ENCODE peak calls at places on chromosomes 12 and 14, in eight cellular contexts. V is heart right ventricle, H is transverse colon, Q is cardiac muscle cell, Z is HFFc6, F is body of pancreas, X is esophagus squamous epithelium, J is MCF 10A. Y is an unnamed sample.

GRCh38 chr14:59897757-59898383 is 22.1 kb upstream of the LRRC9 start:
- DNase-seq in V (no peak), H (peak; percentile 21), Q (peak; percentile 47), Z (peak; percentile 4), F (peak; percentile 20), X (no peak), J (peak; percentile 73), Y (peak; percentile 42)

GRCh38 chr14:30974628-30975027 is 50.8 kb upstream of the AP4S1 start:
- DNase-seq in V (no peak), H (no peak), Q (peak; percentile 16), Z (peak; percentile 29), F (no peak), X (no peak), J (peak; percentile 42), Y (no peak)

GRCh38 chr14:50362791-50363733 is 33.6 kb downstream of the CDKL1 start:
- DNase-seq in V (no peak), H (no peak), Q (peak; percentile 16), Z (no peak), F (no peak), X (no peak), J (no peak), Y (no peak)

GRCh38 chr14:59004012-59004411 is 184.5 kb upstream of the DAAM1 start:
- DNase-seq in V (no peak), H (no peak), Q (peak; percentile 35), Z (no peak), F (no peak), X (no peak), J (no peak), Y (no peak)

GRCh38 chr14:71212683-71213107 is 305.4 kb downstream of the PCNX1 start:
- DNase-seq in V (no peak), H (no peak), Q (no peak), Z (no peak), F (no peak), X (no peak), J (no peak), Y (no peak)

GRCh38 chr14:71711131-71711530 is 221.1 kb upstream of the RGS6 start:
- DNase-seq in V (no peak), H (no peak), Q (no peak), Z (no peak), F (no peak), X (no peak), J (no peak), Y (no peak)

GRCh38 chr12:13539051-13539450 is 342.5 kb downstream of the EMP1 start:
- DNase-seq in V (no peak), H (no peak), Q (no peak), Z (no peak), F (no peak), X (no peak), J (peak; percentile 5), Y (no peak)

GRCh38 chr14:92789457-92790089 is 4.5 kb upstream of the GOLGA5 start:
- DNase-seq in V (no peak), H (no peak), Q (no peak), Z (no peak), F (no peak), X (no peak), J (no peak), Y (no peak)

GRCh38 chr12:113325938-113326337 is 9.0 kb downstream of the SLC8B1 start:
- DNase-seq in V (peak; percentile 68), H (no peak), Q (peak; percentile 80), Z (peak; percentile 30), F (peak; percentile 44), X (no peak), J (no peak), Y (no peak)

GRCh38 chr12:122097641-122098364 is 19.2 kb downstream of the MLXIP start:
- DNase-seq in V (peak; percentile 55), H (peak; percentile 85), Q (peak; percentile 87), Z (no peak), F (peak; percentile 94), X (no peak), J (no peak), Y (peak; percentile 71)

GRCh38 chr12:19131020-19131431 is 1.5 kb downstream of the PLEKHA5 start:
- DNase-seq in V (no peak), H (peak; percentile 16), Q (peak; percentile 52), Z (peak; percentile 42), F (peak; percentile 21), X (no peak), J (peak; percentile 74), Y (peak; percentile 15)

GRCh38 chr12:8950702-8951478 is 1.4 kb upstream of the M6PR start:
- DNase-seq in V (no peak), H (no peak), Q (no peak), Z (no peak), F (no peak), X (no peak), J (no peak), Y (no peak)

GRCh38 chr14:22047105-22047504 is 373.5 kb upstream of the OR4E1 start:
- DNase-seq in V (no peak), H (no peak), Q (no peak), Z (no peak), F (no peak), X (no peak), J (peak; percentile 41), Y (peak; percentile 27)

GRCh38 chr12:54701940-54702592 is 53.9 kb upstream of the DCD start:
- DNase-seq in V (no peak), H (no peak), Q (peak; percentile 65), Z (peak; percentile 36), F (no peak), X (no peak), J (peak; percentile 60), Y (peak; percentile 25)

GRCh38 chr14:85531141-85531593 is 1.2 kb downstream of the FLRT2 start:
- DNase-seq in V (peak; percentile 31), H (no peak), Q (peak; percentile 89), Z (peak; percentile 80), F (peak; percentile 72), X (no peak), J (peak; percentile 85), Y (no peak)

GRCh38 chr14:103641181-103641580 is 12.2 kb downstream of the KLC1 start:
- DNase-seq in V (no peak), H (no peak), Q (no peak), Z (peak; percentile 87), F (no peak), X (no peak), J (peak; percentile 32), Y (no peak)

GRCh38 chr12:12020762-12021161 is 50.0 kb upstream of the BCL2L14 start:
- DNase-seq in V (no peak), H (no peak), Q (no peak), Z (no peak), F (no peak), X (no peak), J (no peak), Y (no peak)

GRCh38 chr12:27462151-27462694 is 15.7 kb downstream of the SMCO2 start:
- DNase-seq in V (no peak), H (no peak), Q (peak; percentile 92), Z (peak; percentile 48), F (no peak), X (no peak), J (no peak), Y (no peak)

GRCh38 chr14:55930016-55930784 is 188.0 kb upstream of the PELI2 start:
- DNase-seq in V (no peak), H (no peak), Q (no peak), Z (no peak), F (no peak), X (no peak), J (no peak), Y (no peak)

GRCh38 chr12:108563804-108564151 is 1.4 kb downstream of the ISCU start:
- DNase-seq in V (no peak), H (no peak), Q (no peak), Z (no peak), F (no peak), X (no peak), J (no peak), Y (no peak)
- TF ChIP-seq CTCF in V (no peak), H (no peak), Q (no peak), Z (peak; percentile 58), F (no peak), X (no peak), J (no peak), Y (no peak)

GRCh38 chr14:105021656-105022275 is 883 bp upstream of the CDCA4 start:
- DNase-seq in V (no peak), H (peak; percentile 64), Q (peak; percentile 42), Z (no peak), F (peak; percentile 46), X (no peak), J (peak; percentile 50), Y (peak; percentile 79)
- TF ChIP-seq CTCF in V (no peak), H (no peak), Q (peak; percentile 12), Z (peak; percentile 51), F (no peak), X (no peak), J (no peak), Y (no peak)

GRCh38 chr14:69285661-69286255 is 25.8 kb downstream of the GALNT16 start:
- DNase-seq in V (no peak), H (no peak), Q (no peak), Z (no peak), F (no peak), X (no peak), J (no peak), Y (no peak)

GRCh38 chr14:69287096-69287991 is 27.4 kb downstream of the GALNT16 start:
- DNase-seq in V (no peak), H (no peak), Q (peak; percentile 13), Z (no peak), F (no peak), X (no peak), J (no peak), Y (no peak)

GRCh38 chr14:69288956-69289705 is 29.2 kb downstream of the GALNT16 start:
- DNase-seq in V (no peak), H (no peak), Q (no peak), Z (no peak), F (no peak), X (no peak), J (no peak), Y (no peak)

GRCh38 chr14:69289811-69290520 is 30.0 kb downstream of the GALNT16 start:
- DNase-seq in V (no peak), H (no peak), Q (no peak), Z (no peak), F (no peak), X (no peak), J (no peak), Y (no peak)

DNA sequence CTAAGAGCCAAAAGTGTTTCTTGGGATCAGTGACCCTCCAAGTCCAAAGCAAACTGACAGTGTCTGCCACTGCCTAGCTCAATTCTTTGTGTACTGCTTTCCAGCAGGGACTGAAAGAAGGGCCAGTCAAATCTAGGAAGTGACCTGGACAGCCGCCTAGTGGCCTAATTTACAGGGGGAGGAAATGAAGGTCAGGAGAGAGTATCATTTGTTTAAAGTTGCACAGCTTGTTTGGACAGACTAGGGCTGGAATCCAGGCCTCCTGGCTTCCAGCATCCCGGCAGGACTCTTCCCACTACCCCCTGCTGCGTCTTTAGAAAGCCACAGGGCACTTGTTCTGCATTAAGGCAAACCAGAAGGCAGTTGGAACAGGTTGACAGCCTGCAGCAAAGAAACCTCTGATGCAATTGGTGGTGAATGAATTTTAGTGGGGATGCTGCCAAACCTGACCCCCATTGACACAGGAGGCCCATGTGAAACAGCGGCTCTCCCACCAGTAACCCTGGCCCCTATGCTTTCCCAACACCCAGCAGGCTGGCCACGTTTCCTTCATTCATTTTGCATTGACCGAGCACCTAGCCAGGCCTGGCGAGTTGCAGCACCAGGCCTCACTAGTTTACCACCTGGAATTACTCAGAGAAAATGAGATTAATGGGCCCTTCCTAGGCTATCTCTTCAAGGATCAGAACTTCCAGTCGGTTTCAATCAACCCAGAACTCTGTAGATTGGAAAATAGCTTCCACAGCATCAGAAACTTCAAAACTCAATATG is 28.2 kb downstream of the GALNT16 start:
- DNase-seq in V (no peak), H (peak; percentile 27), Q (peak; percentile 44), Z (peak; percentile 23), F (peak; percentile 37), X (no peak), J (peak; percentile 33), Y (peak; percentile 10)
- TF ChIP-seq CTCF in V (peak; percentile 55), H (no peak), Q (peak; percentile 52), Z (peak; percentile 75), F (peak; percentile 31), X (peak; percentile 23), J (peak; percentile 20), Y (no peak)

GRCh38 chr12:119804011-119804641 is 73.0 kb downstream of the CIT start:
- DNase-seq in V (peak; percentile 51), H (no peak), Q (peak; percentile 52), Z (peak; percentile 82), F (peak; percentile 49), X (peak; percentile 4), J (peak; percentile 76), Y (peak; percentile 76)
- TF ChIP-seq CTCF in V (peak; percentile 19), H (no peak), Q (peak; percentile 37), Z (peak; percentile 76), F (peak; percentile 45), X (peak; percentile 35), J (peak; percentile 27), Y (peak; percentile 49)

Y was measured in Calu3.